ENCODE peak calls at places on chromosomes 2 and 18, in six cellular contexts. U, B, G, E, J and W are unnamed samples.

GRCh38 chr2:37555457-37555856 is 116.0 kb downstream of the CDC42EP3 start:
- DNase-seq in U (no peak), B (no peak), G (no peak), E (no peak), J (no peak), W (no peak)

GRCh38 chr18:28177828-28178635 is 1.1 kb upstream of the CDH2 start:
- DNase-seq in U (peak; percentile 18), B (no peak), G (no peak), E (no peak), J (no peak), W (peak; percentile 11)

GRCh38 chr2:137838255-137839092 is 125.8 kb upstream of the HNMT start:
- DNase-seq in U (peak; percentile 58), B (no peak), G (peak; percentile 68), E (no peak), J (no peak), W (peak; percentile 5)

GRCh38 chr18:32468147-32468845 is 2.4 kb downstream of the GAREM1 start:
- DNase-seq in U (no peak), B (no peak), G (no peak), E (no peak), J (no peak), W (no peak)

GRCh38 chr2:177063331-177063730 is 149.3 kb upstream of the HNRNPA3 start:
- DNase-seq in U (no peak), B (no peak), G (no peak), E (no peak), J (no peak), W (no peak)

GRCh38 chr2:20640411-20641122 is 10.3 kb downstream of the HS1BP3 start:
- DNase-seq in U (no peak), B (no peak), G (no peak), E (no peak), J (no peak), W (no peak)

GRCh38 chr2:232473467-232473890 is 14.2 kb downstream of the ECEL1 start:
- DNase-seq in U (no peak), B (no peak), G (no peak), E (no peak), J (no peak), W (no peak)

GRCh38 chr2:69652206-69652605 is 8.7 kb upstream of the AAK1 start:
- DNase-seq in U (no peak), B (no peak), G (no peak), E (no peak), J (no peak), W (no peak)

GRCh38 chr18:37188016-37188791 is 359.3 kb downstream of the KIAA1328 start:
- DNase-seq in U (no peak), B (no peak), G (no peak), E (no peak), J (no peak), W (no peak)

GRCh38 chr2:63849381-63850203 is 7.9 kb downstream of the UGP2 start:
- DNase-seq in U (no peak), B (no peak), G (no peak), E (no peak), J (peak; percentile 58), W (no peak)

GRCh38 chr2:241151934-241152660 is 1.8 kb downstream of the PPP1R7 start:
- DNase-seq in U (no peak), B (no peak), G (no peak), E (no peak), J (no peak), W (no peak)

GRCh38 chr18:46097853-46098615 is at the start of gene ATP5F1A:
- DNase-seq in U (peak; percentile 77), B (peak; percentile 70), G (peak; percentile 68), E (peak; percentile 48), J (no peak), W (peak; percentile 74)

GRCh38 chr2:205959528-205959927 is 126.4 kb downstream of the INO80D start:
- DNase-seq in U (no peak), B (no peak), G (no peak), E (no peak), J (no peak), W (no peak)

GRCh38 chr18:63559567-63560491 is 17.7 kb downstream of the SERPINB12 start:
- DNase-seq in U (no peak), B (no peak), G (no peak), E (no peak), J (no peak), W (no peak)

GRCh38 chr2:240467149-240467642 is 31.7 kb downstream of the GPC1 start:
- DNase-seq in U (no peak), B (no peak), G (no peak), E (no peak), J (no peak), W (peak; percentile 13)

GRCh38 chr2:30325542-30326328 is 94.4 kb downstream of the LBH start:
- DNase-seq in U (no peak), B (no peak), G (no peak), E (no peak), J (no peak), W (no peak)

GRCh38 chr2:32450851-32451250 is 94.0 kb downstream of the BIRC6 start:
- DNase-seq in U (no peak), B (no peak), G (no peak), E (no peak), J (no peak), W (no peak)

GRCh38 chr2:134502090-134502487 is 216.7 kb downstream of the TMEM163 start:
- DNase-seq in U (no peak), B (no peak), G (no peak), E (no peak), J (no peak), W (no peak)

GRCh38 chr18:59963229-59963628 is 63.4 kb downstream of the PMAIP1 start:
- DNase-seq in U (no peak), B (no peak), G (no peak), E (no peak), J (no peak), W (no peak)

GRCh38 chr2:9565436-9566153 is 10.0 kb upstream of the ADAM17 start:
- DNase-seq in U (no peak), B (no peak), G (no peak), E (no peak), J (no peak), W (no peak)

GRCh38 chr18:906416-907170 is 1.9 kb downstream of the ADCYAP1 start:
- DNase-seq in U (no peak), B (no peak), G (no peak), E (no peak), J (peak; percentile 72), W (no peak)

GRCh38 chr2:105553538-105554196 is 154.8 kb upstream of the FHL2 start:
- DNase-seq in U (no peak), B (no peak), G (no peak), E (no peak), J (no peak), W (no peak)

GRCh38 chr2:385061-385460 is 97.2 kb upstream of the ALKAL2 start:
- DNase-seq in U (no peak), B (no peak), G (no peak), E (no peak), J (no peak), W (no peak)
- TF ChIP-seq TAF1 in U (no peak), B (no peak), G (no peak), E (no peak), J (no peak), W (no peak)

GRCh38 chr18:11148655-11149440 is 521 bp downstream of the PIEZO2 start:
- DNase-seq in U (no peak), B (peak; percentile 47), G (no peak), E (no peak), J (no peak), W (no peak)

GRCh38 chr18:11147962-11148654 is 1.3 kb downstream of the PIEZO2 start:
- DNase-seq in U (no peak), B (no peak), G (no peak), E (no peak), J (no peak), W (no peak)

GRCh38 chr18:11147371-11147860 is 2.0 kb downstream of the PIEZO2 start:
- DNase-seq in U (no peak), B (no peak), G (no peak), E (no peak), J (no peak), W (no peak)

GRCh38 chr18:11150271-11150615 is 874 bp upstream of the PIEZO2 start:
- DNase-seq in U (no peak), B (no peak), G (no peak), E (no peak), J (no peak), W (no peak)

DNA sequence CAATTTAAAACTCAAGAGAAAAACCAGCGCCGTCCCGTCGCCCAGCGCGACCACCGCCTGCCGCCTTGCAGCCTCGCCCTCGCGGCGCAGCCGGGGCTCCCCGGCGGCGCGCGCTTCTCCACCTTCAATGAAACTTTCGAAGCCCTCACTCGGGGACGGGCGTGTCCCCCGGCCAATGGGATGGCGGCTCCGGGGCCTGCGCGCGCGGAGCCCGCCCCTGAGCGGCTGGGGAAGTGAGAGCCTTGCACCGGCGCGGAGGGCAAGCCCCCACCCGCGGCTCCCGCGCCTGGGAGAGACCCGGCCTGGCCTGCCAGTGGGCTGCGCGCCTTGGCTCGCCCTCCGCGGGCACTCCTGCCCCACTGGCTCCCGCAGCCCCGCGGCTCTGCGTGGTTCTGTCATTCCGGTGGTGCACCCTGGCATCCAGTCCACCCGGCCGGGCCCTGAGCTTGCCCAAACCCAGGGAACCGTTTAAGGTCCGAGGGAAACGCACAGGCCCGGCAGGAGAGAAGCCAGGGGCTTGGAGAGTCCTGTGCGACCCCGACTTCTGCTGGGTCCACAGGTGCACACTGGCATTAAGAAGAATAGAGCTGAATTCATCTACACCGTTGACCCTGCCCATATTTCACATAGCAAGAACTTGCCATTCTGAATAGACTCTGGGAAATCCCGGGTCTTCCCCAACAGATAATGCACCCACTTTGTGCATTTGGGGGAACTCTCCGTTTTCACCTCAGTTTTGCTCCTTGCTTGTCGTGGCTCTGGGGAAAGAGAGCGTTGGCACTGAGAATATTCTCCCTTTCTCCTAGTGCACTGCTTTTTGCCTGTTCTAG is at the start of gene PIEZO2:
- DNase-seq in U (peak; percentile 68), B (peak; percentile 96), G (peak; percentile 29), E (peak; percentile 43), J (no peak), W (peak; percentile 83)
- TF ChIP-seq POLR2A in U (peak; percentile 55), B (peak; percentile 85), G (no peak), E (peak; percentile 89), J (no peak), W (peak; percentile 46)

DNA sequence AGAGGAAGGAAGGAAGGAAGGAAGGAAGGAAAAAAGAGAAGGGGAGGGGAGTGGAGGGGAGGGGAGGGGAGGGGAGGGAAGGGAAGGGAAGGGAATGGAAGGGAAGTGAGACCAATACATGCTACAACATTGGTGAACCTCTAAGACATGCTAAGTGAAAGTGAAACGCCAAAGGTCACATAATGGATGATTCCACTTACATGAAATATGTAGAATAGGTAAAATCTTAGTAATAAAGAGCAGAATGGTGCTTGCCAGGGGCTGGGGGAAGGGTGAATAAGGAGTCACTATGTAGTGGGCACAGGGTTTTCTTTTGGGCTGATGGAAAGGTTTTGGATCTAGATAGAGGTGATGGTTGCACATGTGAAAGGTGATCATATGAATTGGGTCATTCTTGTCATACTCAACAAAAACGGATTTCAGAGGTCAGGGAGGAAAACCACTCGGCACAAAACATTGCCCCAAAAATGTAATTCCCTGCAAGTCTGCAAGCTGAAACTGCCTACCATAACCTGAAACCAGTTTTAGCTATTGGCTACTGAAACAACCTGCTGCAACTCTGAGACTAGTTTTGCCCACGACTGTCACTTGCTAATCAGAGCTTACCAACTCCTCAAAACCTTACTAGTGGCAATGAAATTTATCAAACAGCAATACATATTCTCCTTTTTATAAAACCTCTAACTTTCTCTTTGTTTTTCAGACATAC is 59.2 kb downstream of the CCDC141 start:
- DNase-seq in U (no peak), B (no peak), G (no peak), E (peak; percentile 38), J (no peak), W (no peak)
- TF ChIP-seq POLR2AphosphoS5 in U (no peak), B (no peak), G (no peak), E (no peak), J (no peak), W (no peak)

GRCh38 chr18:12944724-12945123 is 3.1 kb upstream of the SEH1L start:
- DNase-seq in U (no peak), B (no peak), G (no peak), E (no peak), J (no peak), W (no peak)
- TF ChIP-seq TAF1 in U (no peak), B (no peak), G (no peak), E (no peak), J (no peak), W (no peak)